ENCODE peak calls at places on chromosome 12, in five cellular contexts. L is mesenchymal stem cell, R is AG10803, K is iPS-NIHi11, A is endothelial cell. J is an unnamed sample.

GRCh38 chr12:14776236-14776959 is 26.9 kb downstream of the WBP11 start:
- DNase-seq in R (peak), K (no peak), A (no peak), L (peak), J (no peak)

GRCh38 chr12:129440278-129440677 is 463.5 kb downstream of the TMEM132D start:
- DNase-seq in K (no peak), L (no peak), R (no peak), A (no peak), J (no peak)

GRCh38 chr12:124539084-124540041 is 28.0 kb downstream of the NCOR2 start:
- DNase-seq in L (no peak), K (no peak), A (no peak), R (no peak), J (no peak)

GRCh38 chr12:65649126-65649525 is 175.2 kb upstream of the HMGA2 start:
- DNase-seq in R (peak), L (peak), K (peak), A (no peak), J (no peak)

GRCh38 chr12:69428351-69429048 is 41.7 kb upstream of the FRS2 start:
- DNase-seq in L (no peak), R (no peak), K (no peak), A (no peak), J (no peak)

GRCh38 chr12:60209933-60210332 is 614.1 kb downstream of the SLC16A7 start:
- DNase-seq in L (no peak), K (no peak), R (no peak), A (no peak), J (no peak)

GRCh38 chr12:115898670-115899069 is 378.8 kb downstream of the MED13L start:
- DNase-seq in K (no peak), R (peak), L (no peak), A (no peak), J (no peak)

GRCh38 chr12:45336762-45337596 is 121.1 kb downstream of the ANO6 start:
- DNase-seq in K (no peak), L (peak), R (peak), A (no peak), J (no peak)

GRCh38 chr12:104201238-104202001 is 14.2 kb upstream of the TXNRD1 start:
- DNase-seq in A (peak), R (peak), L (peak), K (peak), J (no peak)

GRCh38 chr12:53657041-53657440 is 18.8 kb downstream of the ATP5MC2 start:
- DNase-seq in A (no peak), R (no peak), L (no peak), K (no peak), J (no peak)

GRCh38 chr12:90322006-90322405 is 613.4 kb upstream of the ATP2B1 start:
- DNase-seq in K (no peak), L (no peak), R (no peak), A (no peak), J (no peak)

GRCh38 chr12:89939468-89940215 is 231.0 kb upstream of the ATP2B1 start:
- DNase-seq in R (no peak), A (no peak), K (no peak), L (no peak), J (no peak)

GRCh38 chr12:130714091-130714590 is 2.0 kb downstream of the RIMBP2 start:
- DNase-seq in L (no peak), K (no peak), A (no peak), R (no peak), J (no peak)

GRCh38 chr12:52949413-52950331 is 754 bp downstream of the KRT18 start:
- DNase-seq in L (peak), R (peak), A (peak), K (peak), J (no peak)

GRCh38 chr12:71710276-71711125 is 24.6 kb downstream of the TMEM19 start:
- DNase-seq in R (peak), K (peak), A (no peak), L (peak), J (no peak)

GRCh38 chr12:115204957-115205754 is 521.2 kb upstream of the TBX3 start:
- DNase-seq in K (no peak), L (peak), A (no peak), R (peak), J (no peak)

GRCh38 chr12:115325858-115326257 is 641.9 kb upstream of the TBX3 start:
- DNase-seq in R (no peak), A (no peak), L (no peak), K (no peak), J (no peak)

GRCh38 chr12:42322567-42322966 is 3.3 kb downstream of the ZCRB1 start:
- DNase-seq in A (no peak), K (no peak), R (no peak), L (no peak), J (no peak)

GRCh38 chr12:68557011-68557715 is 53.5 kb upstream of the RAP1B start:
- DNase-seq in L (peak), R (peak), A (no peak), K (no peak), J (no peak)

GRCh38 chr12:49702676-49703228 is 4.5 kb downstream of the FMNL3 start:
- DNase-seq in K (no peak), A (no peak), R (no peak), L (peak), J (no peak)

GRCh38 chr12:110266980-110267620 is 13.9 kb upstream of the ATP2A2 start:
- DNase-seq in A (no peak), K (no peak), R (peak), L (peak), J (no peak)

J was measured in hypothalamus.